ENCODE peak calls at places on chromosomes 16 and 17, in five cellular contexts. M, N, G, I and B are unnamed samples.

GRCh38 chr16:57106767-57107166 is 14.4 kb downstream of the CPNE2 start:
- DNase-seq in M (no peak), N (no peak), G (no peak), I (peak), B (no peak)

GRCh38 chr16:19808061-19808621 is 76.5 kb downstream of the GPRC5B start:
- DNase-seq in M (no peak), N (peak), G (peak), I (no peak), B (no peak)

GRCh38 chr17:48439875-48440505 is 10.0 kb upstream of the SKAP1 start:
- DNase-seq in M (no peak), N (no peak), G (no peak), I (no peak), B (no peak)

GRCh38 chr16:57541754-57542435 is 548 bp upstream of the ADGRG5 start:
- DNase-seq in M (no peak), N (no peak), G (no peak), I (no peak), B (no peak)

GRCh38 chr17:63974594-63975192 is 2.0 kb upstream of the SCN4A start:
- DNase-seq in M (peak), N (no peak), G (peak), I (no peak), B (peak)

GRCh38 chr17:67613961-67614360 is 103.8 kb upstream of the NOL11 start:
- DNase-seq in M (no peak), N (no peak), G (no peak), I (no peak), B (no peak)

GRCh38 chr16:30394603-30395154 is 541 bp upstream of the ZNF48 start:
- DNase-seq in M (peak), N (peak), G (peak), I (no peak), B (peak)

GRCh38 chr17:40224707-40225092 is 5.6 kb downstream of the WIPF2 start:
- DNase-seq in M (no peak), N (no peak), G (peak), I (no peak), B (peak)

GRCh38 chr17:80252871-80253270 is 7.8 kb upstream of the RNF213 start:
- DNase-seq in M (peak), N (peak), G (peak), I (peak), B (no peak)

GRCh38 chr16:89860747-89861304 is 12.6 kb upstream of the TCF25 start:
- DNase-seq in M (peak), N (peak), G (peak), I (peak), B (no peak)

GRCh38 chr17:57243171-57243622 is 13.1 kb upstream of the MSI2 start:
- DNase-seq in M (peak), N (peak), G (peak), I (peak), B (peak)

GRCh38 chr16:4288148-4288921 is 15.5 kb upstream of the TFAP4 start:
- DNase-seq in M (peak), N (peak), G (peak), I (peak), B (peak)

GRCh38 chr17:14748036-14748715 is 447.3 kb downstream of the HS3ST3B1 start:
- DNase-seq in M (no peak), N (no peak), G (no peak), I (no peak), B (no peak)

GRCh38 chr16:84578538-84579126 is 39.2 kb downstream of the COTL1 start:
- DNase-seq in M (no peak), N (no peak), G (no peak), I (no peak), B (no peak)

GRCh38 chr17:948284-948852 is 31.2 kb downstream of the NXN start:
- DNase-seq in M (peak), N (peak), G (no peak), I (no peak), B (no peak)

GRCh38 chr17:72121164-72122001 is 563 bp downstream of the SOX9 start:
- DNase-seq in M (peak), N (peak), G (peak), I (peak), B (peak)

GRCh38 chr17:31740611-31741082 is 118.4 kb downstream of the COPRS start:
- DNase-seq in M (peak), N (no peak), G (peak), I (no peak), B (peak)

GRCh38 chr17:8964801-8965393 is 610 bp downstream of the PIK3R5 start:
- DNase-seq in M (no peak), N (peak), G (no peak), I (no peak), B (no peak)

GRCh38 chr17:17836818-17837379 is at the start of gene SREBF1:
- DNase-seq in M (peak), N (peak), G (peak), I (peak), B (no peak)

GRCh38 chr17:17972126-17972951 is at the start of the genes DRC3 and TOM1L2:
- DNase-seq in M (peak), N (peak), G (peak), I (peak), B (peak)

GRCh38 chr17:57442914-57443571 is 186.7 kb downstream of the MSI2 start:
- DNase-seq in M (no peak), N (no peak), G (peak), I (no peak), B (peak)

GRCh38 chr17:58184308-58184985 is 8.1 kb upstream of the EPX start:
- DNase-seq in M (peak), N (peak), G (peak), I (peak), B (peak)

GRCh38 chr16:48123104-48123788 is 32.5 kb downstream of the ABCC12 start:
- DNase-seq in M (peak), N (no peak), G (peak), I (no peak), B (peak)

GRCh38 chr17:67615011-67615561 is 102.7 kb upstream of the NOL11 start:
- DNase-seq in M (no peak), N (peak), G (peak), I (no peak), B (peak)

GRCh38 chr17:4142107-4142900 is 526 bp downstream of the ZZEF1 start:
- DNase-seq in M (peak), N (peak), G (peak), I (no peak), B (peak)

GRCh38 chr17:42378597-42379594 is 9.3 kb downstream of the STAT3 start:
- DNase-seq in M (no peak), N (no peak), G (peak), I (no peak), B (peak)

GRCh38 chr17:76927577-76927976 is 59.4 kb downstream of the MGAT5B start:
- DNase-seq in M (no peak), N (no peak), G (no peak), I (no peak), B (no peak)

GRCh38 chr17:72381597-72382397 is 261.0 kb downstream of the SOX9 start:
- DNase-seq in M (peak), N (peak), G (no peak), I (peak), B (no peak)

GRCh38 chr16:67245674-67246080 is 1.6 kb downstream of the FHOD1 start:
- DNase-seq in M (no peak), N (no peak), G (no peak), I (no peak), B (no peak)

GRCh38 chr17:9002610-9003354 is 18.5 kb upstream of the NTN1 start:
- DNase-seq in M (peak), N (peak), G (peak), I (peak), B (peak)

GRCh38 chr17:15920758-15921239 is 24.1 kb upstream of the ADORA2B start:
- DNase-seq in M (peak), N (no peak), G (peak), I (no peak), B (peak)

DNA sequence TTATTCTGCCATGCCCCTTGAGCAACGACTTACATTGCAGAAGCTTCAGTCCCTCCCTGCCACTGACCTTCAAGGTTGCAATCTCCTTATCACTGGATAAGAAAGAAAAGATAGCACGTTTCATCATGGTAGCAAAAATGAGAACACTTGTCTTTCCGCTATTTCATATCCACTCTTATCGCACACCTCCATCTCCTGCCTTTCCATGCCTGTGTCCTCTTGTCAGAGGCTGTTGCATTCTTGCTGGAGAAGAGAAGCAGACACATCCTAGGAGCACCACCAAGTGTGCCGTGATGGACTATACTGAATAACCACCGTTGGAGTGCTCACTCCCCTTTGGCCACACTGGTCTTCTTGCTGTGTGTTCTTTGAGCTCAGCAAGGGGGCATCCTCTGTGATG is 230.6 kb upstream of the IRX3 start:
- DNase-seq in M (no peak), N (no peak), G (no peak), I (no peak), B (no peak)
- H3K4me2 ChIP-seq in M (no peak), N (no peak), G (no peak), I (no peak), B (no peak)

DNA sequence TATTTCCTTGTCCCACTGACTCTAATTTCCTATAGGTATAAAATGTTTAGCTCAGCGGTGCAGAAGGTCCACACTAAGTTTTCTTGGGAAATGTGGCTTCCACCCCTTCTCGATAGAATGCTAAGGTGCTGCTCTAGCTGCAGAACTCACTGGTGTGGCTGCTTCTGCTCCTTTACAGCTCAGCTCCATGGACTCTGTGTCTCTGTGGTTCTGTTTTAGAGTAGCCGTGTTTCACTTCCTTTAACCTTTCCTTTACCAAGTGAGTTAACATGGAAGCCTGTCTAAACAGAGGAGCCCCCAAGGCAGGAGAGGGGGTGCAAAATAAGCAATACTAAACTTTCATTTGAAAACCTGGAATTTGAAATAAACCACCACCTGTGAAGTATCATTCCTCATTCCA is 65.3 kb downstream of the SPECC1 start:
- DNase-seq in M (no peak), N (no peak), G (no peak), I (no peak), B (no peak)
- H3K4me2 ChIP-seq in M (no peak), N (no peak), G (no peak), I (no peak), B (peak)

GRCh38 chr16:85616608-85617311 is 3.6 kb downstream of the GSE1 start:
- DNase-seq in M (no peak), N (no peak), G (peak), I (peak), B (no peak)

GRCh38 chr16:85620403-85620802 is 7.3 kb downstream of the GSE1 start:
- DNase-seq in M (no peak), N (no peak), G (no peak), I (no peak), B (no peak)

GRCh38 chr16:85617948-85618347 is 4.8 kb downstream of the GSE1 start:
- DNase-seq in M (no peak), N (no peak), G (no peak), I (no peak), B (no peak)

GRCh38 chr16:85619089-85619850 is 6.1 kb downstream of the GSE1 start:
- DNase-seq in M (no peak), N (no peak), G (no peak), I (no peak), B (no peak)

GRCh38 chr16:85618509-85618908 is 5.4 kb downstream of the GSE1 start:
- DNase-seq in M (no peak), N (no peak), G (no peak), I (no peak), B (no peak)
- H3K4me2 ChIP-seq in M (no peak), N (peak), G (no peak), I (no peak), B (no peak)

GRCh38 chr16:8729779-8730334 is 55.4 kb downstream of the ABAT start:
- DNase-seq in M (no peak), N (no peak), G (no peak), I (no peak), B (no peak)
- H3K4me2 ChIP-seq in M (no peak), N (no peak), G (no peak), I (no peak), B (no peak)

DNA sequence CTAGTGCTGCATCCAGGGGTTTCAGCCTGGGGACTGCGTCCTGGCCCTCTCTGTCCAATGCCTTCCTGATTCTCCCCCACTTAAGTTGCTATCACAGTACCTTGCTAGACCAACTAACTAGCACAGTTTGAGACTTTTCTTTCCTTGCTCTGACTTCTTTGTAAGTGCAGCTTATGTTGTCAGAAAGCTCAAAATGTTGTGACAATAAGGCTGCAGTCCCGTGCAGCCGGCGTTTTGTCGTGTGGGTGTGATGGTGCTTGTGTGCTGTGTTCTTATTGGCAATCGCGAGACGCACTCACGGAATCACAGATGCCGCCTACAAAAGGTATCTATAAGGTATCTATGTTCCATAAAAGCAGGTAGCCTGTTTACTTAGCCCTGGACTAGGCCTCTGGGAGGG is 132.8 kb downstream of the PRKCA start:
- DNase-seq in M (no peak), N (no peak), G (no peak), I (no peak), B (no peak)
- H3K4me2 ChIP-seq in M (no peak), N (no peak), G (no peak), I (no peak), B (no peak)

DNA sequence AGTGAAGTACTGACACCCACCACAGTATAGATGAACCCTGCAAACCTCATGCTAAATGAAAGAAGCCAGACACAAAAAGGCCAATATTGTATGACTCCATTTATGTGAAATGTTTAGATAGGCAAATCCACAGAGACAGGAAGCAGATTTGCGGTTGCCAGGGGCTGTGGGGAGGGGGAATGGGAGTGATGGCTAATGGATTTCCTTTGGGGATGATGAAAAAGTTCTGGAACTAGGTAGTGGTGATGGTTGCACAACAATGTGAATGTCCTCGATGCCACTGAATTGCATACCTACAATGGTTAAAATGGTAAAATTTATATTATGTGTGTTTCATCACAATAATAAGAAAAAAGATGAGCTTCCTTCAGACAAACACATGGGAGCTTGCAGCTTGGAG is 28.4 kb upstream of the WFIKKN2 start:
- DNase-seq in M (no peak), N (no peak), G (peak), I (no peak), B (peak)
- H3K4me2 ChIP-seq in M (no peak), N (no peak), G (no peak), I (no peak), B (no peak)

GRCh38 chr17:2929881-2930533 is 133.4 kb downstream of the OR1D5 start:
- DNase-seq in M (peak), N (peak), G (peak), I (peak), B (no peak)
- H3K4me2 ChIP-seq in M (no peak), N (no peak), G (no peak), I (no peak), B (no peak)